ENCODE peak calls at places on chromosome 7, in five cellular contexts. V is NB4, L is IMR-90, W is thyroid gland, I is transverse colon. S is an unnamed sample.

GRCh38 chr7:151139791-151140190 is 27.7 kb downstream of the GBX1 start:
- DNase-seq in V (no peak), L (no peak), W (no peak), I (peak; percentile 1), S (no peak)

GRCh38 chr7:159004411-159004810 is 140.3 kb downstream of the VIPR2 start:
- DNase-seq in V (no peak), L (no peak), W (no peak), I (no peak), S (no peak)

GRCh38 chr7:88243345-88243909 is 23.6 kb upstream of the SRI start:
- DNase-seq in V (peak; percentile 56), L (peak; percentile 44), W (peak; percentile 9), I (no peak), S (no peak)

GRCh38 chr7:84228526-84228925 is 33.9 kb upstream of the SEMA3A start:
- DNase-seq in V (no peak), L (no peak), W (no peak), I (no peak), S (no peak)

GRCh38 chr7:92391071-92391470 is 56.2 kb upstream of the GATAD1 start:
- DNase-seq in V (no peak), L (no peak), W (peak; percentile 43), I (no peak), S (no peak)

GRCh38 chr7:33805630-33806233 is 99.6 kb upstream of the BMPER start:
- DNase-seq in V (no peak), L (peak; percentile 64), W (no peak), I (no peak), S (peak; percentile 20)

GRCh38 chr7:102891693-102892261 is 21.0 kb upstream of the LRRC17 start:
- DNase-seq in V (peak; percentile 60), L (peak; percentile 89), W (no peak), I (peak; percentile 15), S (peak; percentile 38)

GRCh38 chr7:118949031-118949430 is 724.5 kb downstream of the ANKRD7 start:
- DNase-seq in V (no peak), L (peak; percentile 1), W (peak; percentile 53), I (no peak), S (no peak)

GRCh38 chr7:102819151-102819550 is 70.4 kb downstream of the FAM185A start:
- DNase-seq in V (no peak), L (no peak), W (no peak), I (no peak), S (no peak)

GRCh38 chr7:28686418-28686800 is 271.7 kb downstream of the TRIL start:
- DNase-seq in V (peak; percentile 29), L (peak; percentile 79), W (no peak), I (peak; percentile 12), S (peak; percentile 29)

GRCh38 chr7:50531401-50531906 is 33.8 kb downstream of the DDC start:
- DNase-seq in V (no peak), L (peak; percentile 21), W (no peak), I (no peak), S (no peak)

GRCh38 chr7:155361947-155362346 is 64.3 kb downstream of the INSIG1 start:
- DNase-seq in V (no peak), L (no peak), W (no peak), I (no peak), S (no peak)

GRCh38 chr7:91164948-91165845 is 99.0 kb upstream of the FZD1 start:
- DNase-seq in V (peak; percentile 29), L (peak; percentile 88), W (no peak), I (no peak), S (peak; percentile 13)

GRCh38 chr7:23394828-23395227 is 75.5 kb downstream of the IGF2BP3 start:
- DNase-seq in V (no peak), L (peak; percentile 42), W (no peak), I (no peak), S (no peak)

GRCh38 chr7:149625339-149625946 is 127.8 kb upstream of the ZNF746 start:
- DNase-seq in V (peak; percentile 78), L (peak; percentile 54), W (peak; percentile 67), I (peak; percentile 68), S (no peak)

GRCh38 chr7:134514663-134515062 is 12.7 kb upstream of the AKR1B10 start:
- DNase-seq in V (peak; percentile 83), L (peak; percentile 83), W (no peak), I (peak; percentile 12), S (peak; percentile 29)

GRCh38 chr7:128841171-128841690 is 11.0 kb downstream of the FLNC start:
- DNase-seq in V (no peak), L (no peak), W (no peak), I (peak; percentile 41), S (no peak)

GRCh38 chr7:26062240-26062603 is 89.8 kb upstream of the NFE2L3 start:
- DNase-seq in V (no peak), L (no peak), W (no peak), I (no peak), S (no peak)

GRCh38 chr7:134941185-134941900 is 45.0 kb upstream of the AGBL3 start:
- DNase-seq in V (no peak), L (peak; percentile 92), W (peak; percentile 27), I (no peak), S (peak; percentile 50)

GRCh38 chr7:19001854-19002253 is 115.6 kb downstream of the TWIST1 start:
- DNase-seq in V (no peak), L (no peak), W (no peak), I (no peak), S (no peak)

GRCh38 chr7:157656195-157656769 is 319.5 kb downstream of the DNAJB6 start:
- DNase-seq in V (no peak), L (no peak), W (no peak), I (no peak), S (no peak)

GRCh38 chr7:29657288-29657687 is 93.7 kb downstream of the PRR15 start:
- DNase-seq in V (no peak), L (no peak), W (no peak), I (no peak), S (no peak)

GRCh38 chr7:138169441-138169851 is 93.2 kb downstream of the AKR1D1 start:
- DNase-seq in V (no peak), L (no peak), W (no peak), I (no peak), S (no peak)

GRCh38 chr7:12866237-12866636 is 178.8 kb downstream of the ARL4A start:
- DNase-seq in V (no peak), L (no peak), W (no peak), I (no peak), S (no peak)

GRCh38 chr7:79868010-79868409 is 266.6 kb upstream of the GNAI1 start:
- DNase-seq in V (no peak), L (peak; percentile 12), W (no peak), I (no peak), S (no peak)

GRCh38 chr7:85185355-85186082 is 1.3 kb downstream of the SEMA3D start:
- DNase-seq in V (no peak), L (peak; percentile 61), W (peak; percentile 85), I (peak; percentile 9), S (peak; percentile 31)

GRCh38 chr7:32251659-32252058 is 181.5 kb upstream of the PDE1C start:
- DNase-seq in V (no peak), L (no peak), W (no peak), I (no peak), S (no peak)

GRCh38 chr7:20188551-20188950 is 28.6 kb downstream of the MACC1 start:
- DNase-seq in V (no peak), L (no peak), W (no peak), I (no peak), S (no peak)

GRCh38 chr7:134327896-134328295 is 11.2 kb upstream of the SLC35B4 start:
- DNase-seq in V (peak; percentile 86), L (peak; percentile 56), W (peak; percentile 23), I (peak; percentile 45), S (peak; percentile 27)

GRCh38 chr7:107387077-107387476 is 82.8 kb upstream of the GPR22 start:
- DNase-seq in V (no peak), L (peak; percentile 39), W (peak; percentile 7), I (no peak), S (no peak)

GRCh38 chr7:135454060-135454459 is 55.8 kb downstream of the CNOT4 start:
- DNase-seq in V (no peak), L (no peak), W (no peak), I (no peak), S (no peak)

GRCh38 chr7:136009488-136010079 is 32.4 kb upstream of the MTPN start:
- DNase-seq in V (peak; percentile 64), L (peak; percentile 58), W (no peak), I (no peak), S (no peak)

GRCh38 chr7:31776616-31777015 is 89.6 kb downstream of the PPP1R17 start:
- DNase-seq in V (no peak), L (peak; percentile 84), W (no peak), I (no peak), S (peak; percentile 87)

GRCh38 chr7:2736411-2736914 is 48.5 kb downstream of the AMZ1 start:
- DNase-seq in V (peak; percentile 57), L (no peak), W (no peak), I (no peak), S (no peak)

GRCh38 chr7:2734084-2734601 is 46.1 kb downstream of the AMZ1 start:
- DNase-seq in V (peak; percentile 88), L (no peak), W (no peak), I (no peak), S (no peak)

GRCh38 chr7:2732959-2733584 is 45.1 kb downstream of the AMZ1 start:
- DNase-seq in V (peak; percentile 68), L (peak; percentile 41), W (no peak), I (peak; percentile 46), S (no peak)

GRCh38 chr7:2735744-2736143 is 47.7 kb downstream of the AMZ1 start:
- DNase-seq in V (no peak), L (no peak), W (no peak), I (no peak), S (no peak)

GRCh38 chr7:2734761-2735571 is 47.0 kb downstream of the AMZ1 start:
- DNase-seq in V (peak; percentile 100), L (no peak), W (no peak), I (peak; percentile 41), S (no peak)
- TF ChIP-seq POLR2A in V (peak; percentile 72), L (no peak), W (no peak), I (peak; percentile 21), S (no peak)

GRCh38 chr7:111987115-111987826 is 218.9 kb downstream of the DOCK4 start:
- DNase-seq in V (peak; percentile 80), L (peak; percentile 71), W (no peak), I (no peak), S (no peak)
- TF ChIP-seq POLR2A in V (no peak), L (no peak), W (no peak), I (no peak), S (no peak)

GRCh38 chr7:70641882-70642281 is 490.1 kb upstream of the GALNT17 start:
- DNase-seq in V (no peak), L (no peak), W (no peak), I (no peak), S (no peak)
- TF ChIP-seq POLR2A in V (no peak), L (no peak), W (no peak), I (no peak), S (no peak)

DNA sequence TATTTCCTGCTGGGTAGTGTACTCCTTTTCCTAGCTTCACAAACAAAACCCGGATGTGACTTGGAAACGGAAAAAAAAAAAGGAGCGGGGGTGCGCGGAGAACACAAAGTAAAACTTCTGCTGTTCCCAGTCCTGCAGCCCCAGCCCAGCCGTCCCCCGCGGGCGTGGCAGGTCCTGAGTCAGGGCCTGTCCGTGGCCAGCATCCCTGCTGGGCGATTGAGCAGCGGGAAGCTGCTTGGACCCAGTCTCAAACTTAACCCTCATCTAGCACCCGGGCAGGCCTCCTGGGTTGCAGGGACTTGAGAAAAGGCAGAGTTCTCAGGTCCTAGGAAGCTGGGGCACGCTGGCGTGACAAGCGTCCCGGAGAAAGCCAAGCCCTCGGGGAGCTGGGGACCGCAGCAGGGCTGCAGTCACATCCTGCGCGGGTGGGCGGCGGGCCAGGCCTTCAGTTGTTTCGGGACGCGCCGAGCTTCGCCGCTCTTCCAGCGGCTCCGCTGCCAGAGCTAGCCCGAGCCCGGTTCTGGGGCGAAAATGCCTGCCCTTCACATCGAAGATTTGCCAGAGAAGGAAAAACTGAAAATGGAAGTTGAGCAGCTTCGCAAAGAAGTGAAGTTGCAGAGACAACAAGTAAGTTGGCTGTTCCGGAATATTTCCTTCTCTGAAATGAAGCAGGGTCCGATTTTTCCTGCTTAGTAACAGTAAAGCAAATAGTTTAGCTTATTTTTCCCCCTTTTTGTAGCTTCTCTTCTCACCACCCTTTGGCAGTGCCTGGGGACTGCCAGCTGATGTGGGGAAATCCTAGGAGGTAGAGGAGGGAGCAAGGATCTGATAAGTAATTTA is at the start of gene GNG11:
- DNase-seq in V (peak; percentile 30), L (peak; percentile 66), W (peak; percentile 80), I (peak; percentile 46), S (peak; percentile 52)
- TF ChIP-seq POLR2A in V (no peak), L (peak; percentile 34), W (no peak), I (no peak), S (peak; percentile 24)